ENCODE peak calls at places on chromosomes 3 and 15, in six cellular contexts. M is activated T-helper 9 cell treated with anti-CD3 and anti-CD28 coated beads, Interleukin-2, amount 50 U/mL, for 16 hours; Z is nucleus accumbens; O is T-helper 9 cell; Y is NT2/D1; R is BJ. S is an unnamed sample.

GRCh38 chr3:146655333-146655996 is 50.3 kb upstream of the PLSCR5 start:
- DNase-seq in M (no peak), Z (no peak), O (no peak), Y (no peak), R (no peak), S (no peak)

GRCh38 chr3:59709702-59710555 is 660.1 kb upstream of the CFAP20DC start:
- DNase-seq in M (no peak), Z (peak; percentile 2), O (no peak), Y (no peak), R (no peak), S (peak; percentile 24)

GRCh38 chr3:28745436-28745835 is 396.8 kb upstream of the AZI2 start:
- DNase-seq in M (no peak), Z (no peak), O (no peak), Y (no peak), R (no peak), S (no peak)

GRCh38 chr3:65883614-65884013 is 155.1 kb downstream of the MAGI1 start:
- DNase-seq in M (no peak), Z (no peak), O (no peak), Y (no peak), R (no peak), S (no peak)

GRCh38 chr15:47184003-47184404 is 533.3 kb upstream of the SEMA6D start:
- DNase-seq in M (no peak), Z (peak; percentile 45), O (no peak), Y (no peak), R (no peak), S (peak; percentile 41)

GRCh38 chr3:195448205-195448875 is 5.5 kb upstream of the ACAP2 start:
- DNase-seq in M (no peak), Z (no peak), O (no peak), Y (no peak), R (no peak), S (no peak)

GRCh38 chr15:43267439-43267838 is 711 bp upstream of the TGM5 start:
- DNase-seq in M (no peak), Z (no peak), O (no peak), Y (no peak), R (no peak), S (no peak)

GRCh38 chr3:38177175-38177574 is 11.8 kb downstream of the OXSR1 start:
- DNase-seq in M (no peak), Z (no peak), O (no peak), Y (no peak), R (no peak), S (no peak)

GRCh38 chr3:62229201-62229600 is 144.1 kb downstream of the FEZF2 start:
- DNase-seq in M (no peak), Z (no peak), O (no peak), Y (no peak), R (no peak), S (no peak)

GRCh38 chr3:117473981-117474563 is 764.5 kb downstream of the TUSC7 start:
- DNase-seq in M (no peak), Z (no peak), O (no peak), Y (no peak), R (no peak), S (no peak)

GRCh38 chr15:83462953-83463433 is 15.9 kb downstream of the SH3GL3 start:
- DNase-seq in M (no peak), Z (no peak), O (no peak), Y (no peak), R (no peak), S (no peak)

GRCh38 chr3:113736548-113737089 is 9.4 kb downstream of the NAA50 start:
- DNase-seq in M (no peak), Z (no peak), O (no peak), Y (peak; percentile 33), R (no peak), S (no peak)

GRCh38 chr3:11605398-11605797 is 38.3 kb downstream of the VGLL4 start:
- DNase-seq in M (no peak), Z (no peak), O (no peak), Y (no peak), R (no peak), S (no peak)

GRCh38 chr15:81914734-81915234 is 131.0 kb downstream of the MEX3B start:
- DNase-seq in M (no peak), Z (no peak), O (no peak), Y (no peak), R (no peak), S (no peak)

GRCh38 chr3:169966951-169967915 is 626 bp downstream of the SEC62 start:
- DNase-seq in M (peak; percentile 8), Z (no peak), O (peak; percentile 13), Y (peak; percentile 36), R (no peak), S (no peak)

GRCh38 chr3:95815828-95816227 is 998.6 kb upstream of the EPHA6 start:
- DNase-seq in M (no peak), Z (no peak), O (no peak), Y (no peak), R (no peak), S (no peak)

GRCh38 chr15:52329150-52329549 is 33.5 kb upstream of the MYO5C start:
- DNase-seq in M (no peak), Z (no peak), O (no peak), Y (no peak), R (no peak), S (no peak)

GRCh38 chr15:25582886-25583285 is 144.1 kb upstream of the UBE3A start:
- DNase-seq in M (no peak), Z (no peak), O (no peak), Y (no peak), R (no peak), S (no peak)

GRCh38 chr15:50452927-50453326 is 28.7 kb downstream of the USP8 start:
- DNase-seq in M (no peak), Z (no peak), O (no peak), Y (no peak), R (no peak), S (no peak)

GRCh38 chr3:15606434-15606891 is 4.9 kb downstream of the BTD start:
- DNase-seq in M (no peak), Z (no peak), O (no peak), Y (no peak), R (no peak), S (no peak)

GRCh38 chr3:96814581-96815567 is at the start of gene EPHA6:
- DNase-seq in M (no peak), Z (peak; percentile 45), O (no peak), Y (no peak), R (no peak), S (peak; percentile 51)

GRCh38 chr3:65992106-65992505 is 46.6 kb downstream of the MAGI1 start:
- DNase-seq in M (no peak), Z (no peak), O (no peak), Y (no peak), R (no peak), S (no peak)

GRCh38 chr3:106628407-106628806 is 748.8 kb upstream of the CCDC54 start:
- DNase-seq in M (no peak), Z (no peak), O (no peak), Y (no peak), R (no peak), S (no peak)

GRCh38 chr3:78974181-78974770 is 793.5 kb downstream of the ROBO1 start:
- DNase-seq in M (no peak), Z (no peak), O (no peak), Y (no peak), R (no peak), S (no peak)

GRCh38 chr15:100105101-100105500 is 236.7 kb downstream of the ADAMTS17 start:
- DNase-seq in M (no peak), Z (no peak), O (no peak), Y (no peak), R (no peak), S (no peak)

GRCh38 chr3:183472155-183472554 is 43.7 kb upstream of the MCF2L2 start:
- DNase-seq in M (no peak), Z (no peak), O (no peak), Y (no peak), R (no peak), S (no peak)

GRCh38 chr3:136193273-136194043 is 2.7 kb downstream of the MSL2 start:
- DNase-seq in M (no peak), Z (no peak), O (no peak), Y (no peak), R (no peak), S (no peak)

GRCh38 chr15:45123397-45123796 is 6.3 kb downstream of the DUOXA1 start:
- DNase-seq in M (no peak), Z (no peak), O (no peak), Y (no peak), R (no peak), S (no peak)

GRCh38 chr3:169477790-169478189 is 185.7 kb downstream of the MECOM start:
- DNase-seq in M (no peak), Z (no peak), O (no peak), Y (no peak), R (no peak), S (no peak)

GRCh38 chr3:58462829-58463180 is 29.1 kb upstream of the KCTD6 start:
- DNase-seq in M (no peak), Z (no peak), O (no peak), Y (no peak), R (no peak), S (no peak)

GRCh38 chr3:112446343-112446742 is 52.9 kb downstream of the BTLA start:
- DNase-seq in M (no peak), Z (no peak), O (no peak), Y (no peak), R (no peak), S (no peak)

GRCh38 chr3:185207931-185208746 is 45.7 kb downstream of the EHHADH start:
- DNase-seq in M (no peak), Z (no peak), O (no peak), Y (no peak), R (no peak), S (no peak)

GRCh38 chr3:174945951-174946350 is 86.8 kb downstream of the NAALADL2 start:
- DNase-seq in M (no peak), Z (no peak), O (no peak), Y (no peak), R (no peak), S (no peak)

GRCh38 chr3:82671466-82671865 is 910.0 kb upstream of the GBE1 start:
- DNase-seq in M (no peak), Z (no peak), O (no peak), Y (no peak), R (no peak), S (no peak)

GRCh38 chr15:90659481-90659880 is 57.7 kb upstream of the BLM start:
- DNase-seq in M (no peak), Z (no peak), O (no peak), Y (no peak), R (no peak), S (no peak)

GRCh38 chr3:140186421-140186920 is 251.5 kb downstream of the CLSTN2 start:
- DNase-seq in M (no peak), Z (no peak), O (no peak), Y (no peak), R (peak; percentile 30), S (no peak)

GRCh38 chr3:71022552-71023335 is 560.8 kb downstream of the FOXP1 start:
- DNase-seq in M (no peak), Z (no peak), O (no peak), Y (peak; percentile 67), R (no peak), S (no peak)